ENCODE peak calls at places on chromosomes 7 and 10, in nine cellular contexts. V is OCI-M1; W is activated effector memory CD4-positive, alpha-beta T cell treated with anti-CD3 and anti-CD28 coated beads, Interleukin-2, amount 50 U/mL, for 16 hours; P is lower leg skin; L is stimulated activated CD8-positive, alpha-beta memory T cell treated with anti-CD3 and anti-CD28 coated beads, Interleukin-4, amount 100 ng/mL, for 24 hours; B is heart right ventricle; X is occipital lobe; K is NCI-H2029; C is PC-9. J is an unnamed sample.

GRCh38 chr7:100679129-100679926 is 5.8 kb downstream of the GNB2 start:
- DNase-seq in X (no peak), L (no peak), V (no peak), B (no peak), C (no peak), W (no peak), P (no peak), K (no peak), J (no peak)

GRCh38 chr10:69415951-69416350 is 767 bp downstream of the TACR2 start:
- DNase-seq in X (no peak), L (no peak), W (no peak), C (no peak), B (no peak), V (no peak), P (no peak), K (no peak), J (no peak)

GRCh38 chr7:78530351-78530750 is 731.8 kb downstream of the PHTF2 start:
- DNase-seq in K (no peak), C (no peak), X (no peak), V (no peak), W (no peak), B (no peak), P (no peak), L (no peak), J (peak; percentile 9)

GRCh38 chr7:106347229-106347833 is 62.5 kb upstream of the NAMPT start:
- DNase-seq in X (no peak), P (no peak), L (no peak), B (no peak), K (no peak), C (no peak), W (no peak), V (peak; percentile 51), J (peak; percentile 64)

GRCh38 chr10:110818311-110819257 is 53.1 kb upstream of the PDCD4 start:
- DNase-seq in W (no peak), C (peak; percentile 72), L (no peak), B (no peak), V (no peak), P (no peak), X (no peak), K (peak; percentile 16), J (no peak)

GRCh38 chr7:107751113-107751512 is 7.2 kb downstream of the CBLL1 start:
- DNase-seq in W (no peak), P (no peak), B (no peak), C (no peak), V (no peak), X (no peak), K (no peak), L (no peak), J (no peak)

GRCh38 chr10:13526952-13527863 is 1.6 kb downstream of the BEND7 start:
- DNase-seq in P (no peak), L (no peak), V (no peak), W (no peak), X (no peak), B (no peak), K (no peak), C (peak; percentile 72), J (no peak)

GRCh38 chr10:102975483-102976057 is 57.5 kb downstream of the CNNM2 start:
- DNase-seq in W (no peak), P (no peak), X (no peak), C (no peak), B (no peak), L (no peak), K (no peak), V (no peak), J (no peak)

GRCh38 chr10:112466802-112467201 is 19.8 kb downstream of the VTI1A start:
- DNase-seq in C (no peak), K (no peak), X (no peak), B (no peak), V (no peak), L (no peak), W (no peak), P (no peak), J (no peak)

GRCh38 chr7:70743531-70743930 is 388.4 kb upstream of the GALNT17 start:
- DNase-seq in X (no peak), L (no peak), P (no peak), W (no peak), C (no peak), B (no peak), V (no peak), K (no peak), J (no peak)

GRCh38 chr7:949021-949934 is 5.2 kb downstream of the ADAP1 start:
- DNase-seq in P (no peak), B (no peak), L (no peak), C (peak; percentile 99), K (no peak), X (no peak), W (peak; percentile 60), V (no peak), J (peak; percentile 36)

GRCh38 chr7:157946398-157947060 is 609.7 kb downstream of the DNAJB6 start:
- DNase-seq in C (no peak), X (no peak), L (no peak), W (no peak), B (no peak), K (no peak), V (no peak), P (no peak), J (no peak)

GRCh38 chr10:72244573-72245038 is 28.5 kb upstream of the ASCC1 start:
- DNase-seq in B (no peak), V (no peak), P (no peak), L (no peak), X (no peak), W (no peak), K (no peak), C (no peak), J (no peak)

GRCh38 chr7:29044529-29044928 is 86.4 kb upstream of the TRIL start:
- DNase-seq in B (no peak), W (no peak), C (no peak), V (peak; percentile 6), P (no peak), L (no peak), K (no peak), X (no peak), J (no peak)

GRCh38 chr10:113403900-113404299 is 149.0 kb upstream of the HABP2 start:
- DNase-seq in L (no peak), W (no peak), X (no peak), V (no peak), K (no peak), B (no peak), P (no peak), C (no peak), J (no peak)

GRCh38 chr10:80487791-80488538 is 33.9 kb downstream of the TSPAN14 start:
- DNase-seq in W (peak; percentile 84), V (no peak), X (no peak), C (no peak), L (peak; percentile 39), K (no peak), P (no peak), B (no peak), J (peak; percentile 80)

GRCh38 chr7:40299097-40299496 is 164.3 kb downstream of the SUGCT start:
- DNase-seq in W (no peak), V (no peak), K (no peak), B (no peak), L (no peak), C (no peak), P (no peak), X (no peak), J (peak; percentile 30)

GRCh38 chr10:34959321-34959720 is 130.8 kb downstream of the CUL2 start:
- DNase-seq in C (no peak), X (no peak), W (no peak), L (no peak), B (no peak), V (no peak), K (no peak), P (no peak), J (peak; percentile 60)

GRCh38 chr7:41232086-41232485 is 470.8 kb downstream of the INHBA start:
- DNase-seq in V (no peak), W (no peak), L (no peak), B (no peak), P (no peak), C (no peak), X (no peak), K (no peak), J (no peak)

GRCh38 chr10:111709630-111710029 is 473.9 kb downstream of the GPAM start:
- DNase-seq in X (no peak), L (no peak), W (no peak), V (no peak), C (no peak), K (no peak), P (no peak), B (no peak), J (no peak)

GRCh38 chr10:90723416-90724068 is 134.3 kb downstream of the HTR7 start:
- DNase-seq in L (no peak), X (no peak), P (no peak), B (no peak), W (no peak), C (no peak), V (no peak), K (no peak), J (no peak)

GRCh38 chr10:92696606-92697383 is 7.0 kb downstream of the HHEX start:
- DNase-seq in P (no peak), C (no peak), L (no peak), B (no peak), X (no peak), K (no peak), V (peak; percentile 61), W (no peak), J (no peak)

GRCh38 chr7:2709553-2710165 is 21.7 kb downstream of the AMZ1 start:
- DNase-seq in V (peak; percentile 42), K (peak; percentile 67), L (peak; percentile 67), W (peak; percentile 91), B (peak; percentile 41), C (no peak), P (peak; percentile 42), X (peak; percentile 13), J (peak; percentile 86)

GRCh38 chr7:42237891-42238531 is 1.0 kb upstream of the GLI3 start:
- DNase-seq in B (peak; percentile 76), K (no peak), P (peak; percentile 85), L (no peak), C (no peak), W (no peak), X (peak; percentile 28), V (peak; percentile 20), J (peak; percentile 18)

GRCh38 chr10:132648871-132649528 is 111.4 kb downstream of the INPP5A start:
- DNase-seq in X (no peak), L (no peak), K (no peak), C (no peak), W (no peak), V (no peak), P (no peak), B (no peak), J (no peak)

GRCh38 chr7:46032936-46033335 is 111.9 kb upstream of the IGFBP3 start:
- DNase-seq in V (no peak), W (no peak), L (no peak), P (no peak), X (no peak), K (no peak), B (no peak), C (peak; percentile 99), J (no peak)

GRCh38 chr10:70034252-70034651 is 18.4 kb upstream of the MACROH2A2 start:
- DNase-seq in X (no peak), L (no peak), P (no peak), B (no peak), K (no peak), C (no peak), V (no peak), W (no peak), J (no peak)

GRCh38 chr7:2271273-2272026 is 29.4 kb downstream of the NUDT1 start:
- DNase-seq in V (no peak), X (no peak), L (no peak), B (no peak), K (no peak), W (no peak), C (no peak), P (no peak), J (no peak)

GRCh38 chr7:92717982-92718716 is 118.2 kb downstream of the CDK6 start:
- DNase-seq in X (peak; percentile 41), K (peak; percentile 84), L (peak; percentile 17), B (peak; percentile 80), W (peak; percentile 76), P (peak; percentile 51), V (peak; percentile 99), C (no peak), J (peak; percentile 13)

GRCh38 chr7:83109352-83109751 is 53.3 kb downstream of the PCLO start:
- DNase-seq in L (no peak), K (no peak), B (no peak), X (no peak), P (no peak), W (no peak), C (no peak), V (no peak), J (no peak)

J was measured in NB4.